ENCODE peak calls at places on chromosomes 12 and 14, in seven cellular contexts. Y is stomach, P is retinal pigment epithelial cell, D is fibroblast of lung, O is ovary, T is mucosa of descending colon, W is glutamatergic neuron. F is an unnamed sample.

GRCh38 chr12:3378655-3379054 is 112.3 kb upstream of the PRMT8 start:
- DNase-seq in Y (no peak), P (no peak), D (no peak), O (no peak), T (no peak), W (no peak), F (no peak)

GRCh38 chr14:75428230-75429104 is 645 bp downstream of the JDP2 start:
- DNase-seq in Y (peak), P (no peak), D (peak), O (peak), T (peak), W (peak), F (no peak)

GRCh38 chr12:111838353-111838752 is 3.7 kb upstream of the MAPKAPK5 start:
- DNase-seq in Y (no peak), P (no peak), D (no peak), O (no peak), T (no peak), W (no peak), F (no peak)

GRCh38 chr12:42482086-42482819 is 107.3 kb downstream of the PRICKLE1 start:
- DNase-seq in Y (peak), P (no peak), D (peak), O (peak), T (no peak), W (no peak), F (no peak)

GRCh38 chr12:97288526-97288925 is 174.1 kb upstream of the RMST start:
- DNase-seq in Y (no peak), P (no peak), D (no peak), O (no peak), T (no peak), W (no peak), F (no peak)

GRCh38 chr14:74504412-74504811 is 10.8 kb downstream of the ISCA2 start:
- DNase-seq in Y (peak), P (no peak), D (no peak), O (no peak), T (peak), W (no peak), F (no peak)

GRCh38 chr12:125203145-125203765 is 138.0 kb downstream of the AACS start:
- DNase-seq in Y (no peak), P (no peak), D (no peak), O (no peak), T (no peak), W (no peak), F (no peak)

GRCh38 chr12:67483871-67484554 is 164.5 kb upstream of the DYRK2 start:
- DNase-seq in Y (no peak), P (no peak), D (no peak), O (no peak), T (no peak), W (no peak), F (no peak)

GRCh38 chr12:7142057-7142644 is 12.0 kb downstream of the CLSTN3 start:
- DNase-seq in Y (peak), P (peak), D (peak), O (no peak), T (peak), W (peak), F (no peak)

GRCh38 chr12:62862259-62862881 is 72.6 kb downstream of the PPM1H start:
- DNase-seq in Y (no peak), P (no peak), D (peak), O (no peak), T (no peak), W (no peak), F (no peak)

GRCh38 chr12:58067610-58068387 is 126.4 kb downstream of the ATP23 start:
- DNase-seq in Y (no peak), P (peak), D (peak), O (no peak), T (no peak), W (no peak), F (peak)

GRCh38 chr14:76456200-76456599 is 80.3 kb downstream of the ESRRB start:
- DNase-seq in Y (no peak), P (no peak), D (no peak), O (no peak), T (no peak), W (peak), F (no peak)

GRCh38 chr12:89693639-89694202 is 14.9 kb downstream of the ATP2B1 start:
- DNase-seq in Y (no peak), P (peak), D (peak), O (no peak), T (no peak), W (no peak), F (no peak)

GRCh38 chr12:41923351-41923750 is 221.3 kb downstream of the GXYLT1 start:
- DNase-seq in Y (no peak), P (no peak), D (no peak), O (no peak), T (no peak), W (no peak), F (no peak)

GRCh38 chr12:52436000-52436827 is 2.0 kb upstream of the KRT75 start:
- DNase-seq in Y (no peak), P (no peak), D (peak), O (no peak), T (no peak), W (no peak), F (no peak)

GRCh38 chr14:64974563-64974962 is 2.4 kb upstream of the RAB15 start:
- DNase-seq in Y (no peak), P (no peak), D (no peak), O (no peak), T (no peak), W (no peak), F (no peak)

GRCh38 chr14:24437020-24437735 is 5.4 kb downstream of the SDR39U1 start:
- DNase-seq in Y (no peak), P (no peak), D (no peak), O (no peak), T (peak), W (no peak), F (no peak)

DNA sequence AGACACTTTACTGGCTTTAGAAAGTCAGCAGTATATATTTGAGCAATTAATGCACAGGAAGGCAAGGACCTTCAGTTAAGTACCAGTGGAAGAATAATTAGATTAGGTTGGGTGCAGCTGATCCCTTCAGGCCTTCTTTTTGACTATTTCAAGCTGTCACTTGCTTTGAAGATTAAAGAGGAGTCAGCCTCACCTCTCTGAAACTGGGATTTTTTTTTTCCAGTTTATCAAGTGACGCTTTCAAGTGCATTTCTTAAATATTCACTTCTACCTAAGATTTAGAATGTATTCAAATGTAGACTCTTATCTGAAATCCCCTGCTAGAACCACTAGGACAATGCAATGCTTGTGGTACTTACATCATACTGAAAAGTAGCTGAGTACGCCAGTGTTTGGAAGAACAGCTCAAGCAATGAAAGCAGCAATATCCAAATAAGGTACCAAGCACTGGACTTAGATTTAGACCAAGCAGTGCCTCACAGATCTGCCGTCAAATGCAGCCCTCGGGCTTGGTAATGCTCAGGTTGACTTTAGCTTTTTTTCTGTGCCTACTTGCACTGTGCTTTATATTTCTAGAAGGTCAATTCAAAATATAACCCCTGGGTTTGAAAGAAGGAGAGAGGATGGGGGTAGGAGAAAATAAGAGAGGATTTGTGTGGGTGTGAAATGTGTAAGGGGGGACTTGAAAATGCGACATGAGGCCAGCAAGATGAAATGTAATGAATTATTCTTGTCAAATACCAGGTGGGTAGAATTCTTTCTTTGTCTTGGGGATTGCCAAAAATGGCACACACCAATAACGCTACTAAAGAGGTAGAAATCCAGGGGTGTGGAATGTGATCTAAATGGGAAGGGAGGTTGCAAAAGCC is 3.7 kb upstream of the FERMT2 start:
- DNase-seq in Y (no peak), P (no peak), D (peak), O (no peak), T (no peak), W (no peak), F (no peak)
- TF ChIP-seq CTCF in Y (no peak), P (no peak), D (peak), O (no peak), T (no peak), W (no peak), F (no peak)

GRCh38 chr14:21997300-21997699 is 323.7 kb upstream of the OR4E1 start:
- DNase-seq in Y (no peak), P (no peak), D (no peak), O (no peak), T (no peak), W (peak), F (no peak)
- TF ChIP-seq CTCF in Y (no peak), P (peak), D (no peak), O (no peak), T (no peak), W (no peak), F (no peak)

DNA sequence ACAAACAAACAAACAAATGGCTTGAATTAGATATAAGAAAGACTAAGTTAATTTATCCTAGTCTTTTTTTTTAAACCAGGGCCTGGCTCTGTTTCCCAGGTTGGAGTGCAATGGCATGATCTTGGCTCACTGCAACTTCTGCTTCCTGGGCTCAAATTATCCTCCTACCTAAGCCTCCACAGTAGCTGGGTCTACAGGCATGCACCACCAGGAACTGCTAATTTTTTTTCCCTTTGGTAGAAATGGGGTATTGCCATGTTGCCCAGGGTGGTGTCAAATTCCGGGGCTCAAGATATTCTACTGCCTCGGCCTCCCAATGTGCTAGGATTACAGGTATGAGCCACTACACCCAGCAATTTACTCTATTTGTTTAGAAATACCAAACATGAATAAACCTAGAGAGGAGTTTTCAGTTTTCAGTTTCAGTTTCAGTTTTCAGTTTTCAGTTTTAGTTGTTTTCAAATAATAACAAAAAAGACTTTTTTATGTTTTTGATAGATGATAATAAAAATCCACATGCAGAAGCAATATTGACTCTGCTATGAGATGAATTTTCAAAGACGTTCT is 817.0 kb downstream of the FLRT2 start:
- DNase-seq in Y (no peak), P (no peak), D (no peak), O (no peak), T (no peak), W (no peak), F (no peak)
- TF ChIP-seq CTCF in Y (no peak), P (no peak), D (no peak), O (no peak), T (no peak), W (no peak), F (no peak)

GRCh38 chr14:94129758-94130414 is 482 bp upstream of the IFI27L2 start:
- DNase-seq in Y (no peak), P (no peak), D (peak), O (peak), T (no peak), W (peak), F (no peak)

GRCh38 chr14:94126800-94127199 is 2.6 kb downstream of the IFI27L2 start:
- DNase-seq in Y (no peak), P (no peak), D (no peak), O (no peak), T (no peak), W (no peak), F (no peak)

GRCh38 chr14:94128216-94128839 is 1.1 kb downstream of the IFI27L2 start:
- DNase-seq in Y (peak), P (no peak), D (no peak), O (no peak), T (no peak), W (no peak), F (no peak)

GRCh38 chr14:94127330-94127729 is 2.1 kb downstream of the IFI27L2 start:
- DNase-seq in Y (no peak), P (no peak), D (no peak), O (no peak), T (no peak), W (no peak), F (no peak)

GRCh38 chr14:94129111-94129757 is at the start of gene IFI27L2:
- DNase-seq in Y (peak), P (peak), D (peak), O (peak), T (peak), W (peak), F (no peak)
- TF ChIP-seq CTCF in Y (peak), P (peak), D (peak), O (peak), T (peak), W (peak), F (peak)

GRCh38 chr14:32224731-32225377 is 21.8 kb upstream of the RNU6-8 start:
- DNase-seq in Y (no peak), P (peak), D (peak), O (no peak), T (no peak), W (peak), F (no peak)
- TF ChIP-seq CTCF in Y (no peak), P (peak), D (peak), O (no peak), T (no peak), W (peak), F (peak)

DNA sequence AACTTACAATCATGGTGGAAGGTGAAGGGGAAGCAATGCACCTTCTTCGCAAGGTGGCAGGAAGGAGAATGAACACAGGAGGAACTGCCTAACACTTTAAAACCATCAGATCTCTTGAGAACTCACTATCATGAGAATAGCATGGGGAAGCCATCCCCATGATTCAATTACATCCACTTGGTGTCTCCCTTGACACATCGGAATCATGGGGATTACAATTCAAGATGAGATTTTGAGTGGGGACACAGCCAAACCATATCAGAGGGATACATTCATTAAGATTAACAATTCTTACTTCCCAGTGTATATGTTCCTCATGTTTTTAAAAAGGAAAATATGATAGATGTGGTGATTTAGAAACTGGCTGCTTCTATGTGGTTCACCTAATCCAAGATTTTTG is 117.9 kb downstream of the PDE3A start:
- DNase-seq in Y (no peak), P (no peak), D (no peak), O (no peak), T (no peak), W (no peak), F (no peak)
- TF ChIP-seq CTCF in Y (no peak), P (no peak), D (peak), O (no peak), T (no peak), W (no peak), F (peak)

GRCh38 chr14:54944737-54945391 is 42.2 kb upstream of the GCH1 start:
- DNase-seq in Y (no peak), P (no peak), D (no peak), O (no peak), T (no peak), W (no peak), F (no peak)

GRCh38 chr14:54947230-54947629 is 44.6 kb upstream of the GCH1 start:
- DNase-seq in Y (no peak), P (no peak), D (no peak), O (no peak), T (no peak), W (no peak), F (no peak)

GRCh38 chr14:54942913-54943312 is 40.3 kb upstream of the GCH1 start:
- DNase-seq in Y (no peak), P (no peak), D (no peak), O (no peak), T (no peak), W (no peak), F (no peak)

DNA sequence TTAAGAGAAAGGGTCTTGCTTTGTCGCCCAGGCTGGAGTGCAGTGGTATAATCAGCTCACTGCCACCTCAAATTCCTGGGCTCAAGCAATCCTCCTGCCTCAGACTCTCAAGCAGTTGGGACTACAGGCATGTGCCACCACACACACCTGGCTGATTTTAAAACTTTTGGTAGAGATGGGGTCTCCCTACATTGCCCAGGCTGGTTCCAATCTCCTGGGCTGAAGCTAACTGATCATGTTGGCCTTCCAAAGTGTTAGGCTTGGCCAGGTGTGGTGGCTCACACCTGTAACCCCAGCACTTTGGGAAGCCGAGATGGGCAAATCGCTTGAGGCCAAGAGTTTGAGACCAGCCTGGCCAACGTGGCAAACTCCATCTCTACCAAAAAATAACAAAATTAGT is 43.9 kb upstream of the GCH1 start:
- DNase-seq in Y (no peak), P (no peak), D (no peak), O (no peak), T (no peak), W (no peak), F (no peak)
- TF ChIP-seq CTCF in Y (no peak), P (no peak), D (no peak), O (no peak), T (no peak), W (no peak), F (no peak)

DNA sequence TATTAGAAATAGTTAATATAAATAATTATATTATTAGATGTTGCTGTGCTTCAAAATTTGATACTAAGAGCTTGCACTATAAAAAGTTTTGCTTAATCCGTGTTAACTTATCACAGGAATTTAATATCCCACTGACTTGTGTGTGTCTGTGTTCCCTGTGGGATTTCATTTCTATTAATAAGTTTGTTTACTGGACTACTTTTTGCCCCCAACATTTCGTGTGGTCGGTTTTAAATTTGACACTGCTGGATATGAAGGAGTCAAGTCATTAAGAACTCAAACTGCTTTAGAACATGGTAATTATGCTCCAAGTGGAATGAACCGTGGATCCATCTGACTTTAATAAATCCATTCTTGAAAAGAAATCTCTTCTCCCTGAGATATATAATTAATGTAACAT is 182.2 kb upstream of the NUDT4 start:
- DNase-seq in Y (no peak), P (no peak), D (no peak), O (no peak), T (no peak), W (no peak), F (no peak)
- TF ChIP-seq CTCF in Y (no peak), P (no peak), D (no peak), O (no peak), T (no peak), W (no peak), F (no peak)

GRCh38 chr12:96194572-96194889 is 356 bp downstream of the ELK3 start:
- DNase-seq in Y (no peak), P (no peak), D (no peak), O (no peak), T (no peak), W (no peak), F (no peak)

GRCh38 chr12:96197503-96198272 is 3.5 kb downstream of the ELK3 start:
- DNase-seq in Y (no peak), P (peak), D (peak), O (no peak), T (no peak), W (no peak), F (no peak)

GRCh38 chr12:96196781-96197180 is 2.6 kb downstream of the ELK3 start:
- DNase-seq in Y (no peak), P (no peak), D (peak), O (no peak), T (no peak), W (no peak), F (no peak)

GRCh38 chr12:96194901-96195844 is 998 bp downstream of the ELK3 start:
- DNase-seq in Y (peak), P (peak), D (peak), O (peak), T (peak), W (peak), F (no peak)

GRCh38 chr12:96195845-96196451 is 1.8 kb downstream of the ELK3 start:
- DNase-seq in Y (no peak), P (peak), D (peak), O (no peak), T (no peak), W (no peak), F (no peak)
- TF ChIP-seq CTCF in Y (no peak), P (no peak), D (no peak), O (no peak), T (no peak), W (no peak), F (no peak)

F was measured in AG09319.